ENCODE peak calls at places on chromosomes 2 and 18, in four cellular contexts. One of them, this sample, is unnamed.

GRCh38 chr2:74513605-74514367 is 464 bp upstream of the TLX2 start:
- DNase-seq in H54: no peak
- DNase-seq in A172: no peak
- DNase-seq in neural progenitor cell: peak
- DNase-seq in this sample: peak

GRCh38 chr18:36635414-36636096 is 193.2 kb downstream of the TPGS2 start:
- DNase-seq in A172: no peak
- DNase-seq in H54: no peak
- DNase-seq in neural progenitor cell: no peak
- DNase-seq in this sample: no peak

GRCh38 chr2:58727977-58728656 is 487.0 kb upstream of the FANCL start:
- DNase-seq in neural progenitor cell: no peak
- DNase-seq in A172: no peak
- DNase-seq in H54: no peak
- DNase-seq in this sample: no peak

GRCh38 chr2:224596289-224596688 is 11.1 kb upstream of the CUL3 start:
- DNase-seq in neural progenitor cell: no peak
- DNase-seq in H54: no peak
- DNase-seq in A172: no peak
- DNase-seq in this sample: no peak

GRCh38 chr2:238504181-238504711 is 77.5 kb downstream of the ASB1 start:
- DNase-seq in A172: no peak
- DNase-seq in neural progenitor cell: no peak
- DNase-seq in H54: no peak
- DNase-seq in this sample: no peak

GRCh38 chr18:6850396-6850795 is 120.9 kb downstream of the ARHGAP28 start:
- DNase-seq in A172: no peak
- DNase-seq in H54: no peak
- DNase-seq in neural progenitor cell: no peak
- DNase-seq in this sample: no peak

GRCh38 chr2:219289537-219290361 is 10.6 kb downstream of the DNAJB2 start:
- DNase-seq in neural progenitor cell: no peak
- DNase-seq in A172: peak
- DNase-seq in H54: peak
- DNase-seq in this sample: no peak

GRCh38 chr2:239719791-239720410 is 305.2 kb downstream of the NDUFA10 start:
- DNase-seq in H54: no peak
- DNase-seq in A172: no peak
- DNase-seq in neural progenitor cell: no peak
- DNase-seq in this sample: no peak

GRCh38 chr2:98091738-98092137 is 4.8 kb downstream of the VWA3B start:
- DNase-seq in neural progenitor cell: no peak
- DNase-seq in A172: no peak
- DNase-seq in H54: no peak
- DNase-seq in this sample: no peak

GRCh38 chr18:45522371-45522770 is 92.9 kb upstream of the SLC14A2 start:
- DNase-seq in H54: no peak
- DNase-seq in neural progenitor cell: no peak
- DNase-seq in A172: no peak
- DNase-seq in this sample: no peak

GRCh38 chr2:132670104-132670960 is at the start of gene LYPD1:
- DNase-seq in A172: peak
- DNase-seq in H54: peak
- DNase-seq in neural progenitor cell: peak
- DNase-seq in this sample: no peak

GRCh38 chr18:56952026-56952425 is 194.9 kb upstream of the BOD1L2 start:
- DNase-seq in neural progenitor cell: no peak
- DNase-seq in A172: no peak
- DNase-seq in H54: no peak
- DNase-seq in this sample: no peak

GRCh38 chr2:11835403-11835802 is 89.0 kb downstream of the LPIN1 start:
- DNase-seq in A172: peak
- DNase-seq in H54: no peak
- DNase-seq in neural progenitor cell: no peak
- DNase-seq in this sample: no peak

GRCh38 chr2:172438064-172438421 is 10.7 kb downstream of the ITGA6 start:
- DNase-seq in A172: no peak
- DNase-seq in H54: no peak
- DNase-seq in neural progenitor cell: no peak
- DNase-seq in this sample: no peak

GRCh38 chr2:210072922-210073509 is 70.6 kb downstream of the RPE start:
- DNase-seq in neural progenitor cell: peak
- DNase-seq in A172: peak
- DNase-seq in H54: peak
- DNase-seq in this sample: no peak

This sample was measured in activated T-helper 1 cell treated with anti-CD3 and anti-CD28 coated beads, Interleukin-12 subunit alpha, Interleukin-12 subunit beta, Interleukin-2, Interleukin-4 antibody, amounts not matched to agents 30 ng/mL and 10 ng/mL and 1 ng/mL, durations not matched to agents 14 hours and 24 hours and 36 hours.